ENCODE peak calls at places on chromosomes 7 and 10, in eight cellular contexts. N is HepG2, E is GM23248, F is brain microvascular endothelial cell, R is GM06990, H is PC-3, I is ovary, M is colonic mucosa. Y is an unnamed sample.

GRCh38 chr10:116104210-116104932 is 168.6 kb downstream of the GFRA1 start:
- DNase-seq in N (no peak), H (no peak), E (no peak), I (no peak), M (no peak), R (no peak), F (no peak), Y (no peak)

GRCh38 chr10:60271319-60272040 is 118.2 kb downstream of the ANK3 start:
- DNase-seq in E (no peak), F (no peak), I (no peak), R (no peak), M (no peak), H (no peak), N (no peak), Y (no peak)

GRCh38 chr10:33334839-33335549 is 527 bp upstream of the NRP1 start:
- DNase-seq in R (peak), F (peak), H (peak), I (peak), E (peak), M (peak), N (peak), Y (no peak)

GRCh38 chr7:30563326-30563942 is 31.2 kb upstream of the GARS1 start:
- DNase-seq in F (peak), E (peak), R (no peak), H (peak), I (no peak), M (no peak), N (no peak), Y (no peak)

GRCh38 chr10:59108886-59109288 is 67.6 kb upstream of the PHYHIPL start:
- DNase-seq in H (no peak), F (no peak), E (no peak), I (no peak), R (no peak), N (peak), M (no peak), Y (no peak)

GRCh38 chr7:105675873-105676484 is 94.7 kb upstream of the EFCAB10 start:
- DNase-seq in I (no peak), R (no peak), H (no peak), M (no peak), F (no peak), E (no peak), N (no peak), Y (no peak)

GRCh38 chr10:132670546-132670945 is 115.4 kb downstream of the NKX6-2 start:
- DNase-seq in R (no peak), H (no peak), I (no peak), E (no peak), N (no peak), F (no peak), M (no peak), Y (no peak)

GRCh38 chr10:103715430-103715829 is 139.9 kb downstream of the SH3PXD2A start:
- DNase-seq in H (peak), F (peak), I (no peak), R (no peak), N (peak), E (peak), M (no peak), Y (no peak)

GRCh38 chr10:4677296-4678021 is 148.5 kb upstream of the AKR1E2 start:
- DNase-seq in M (no peak), F (peak), R (no peak), N (no peak), H (peak), E (peak), I (no peak), Y (no peak)

GRCh38 chr10:120736377-120736776 is 114.8 kb upstream of the WDR11 start:
- DNase-seq in E (no peak), R (no peak), I (no peak), H (no peak), M (no peak), N (no peak), F (no peak), Y (no peak)

GRCh38 chr10:963613-964012 is 24.6 kb upstream of the GTPBP4 start:
- DNase-seq in M (no peak), F (no peak), R (no peak), N (no peak), E (peak), H (no peak), I (no peak), Y (no peak)

GRCh38 chr7:26399309-26399610 is 107.6 kb downstream of the SNX10 start:
- DNase-seq in N (no peak), R (no peak), I (peak), M (no peak), E (peak), F (no peak), H (peak), Y (no peak)

GRCh38 chr7:45921699-45922519 is 837 bp upstream of the IGFBP3 start:
- DNase-seq in I (peak), F (peak), H (peak), M (peak), N (peak), R (no peak), E (peak), Y (no peak)

GRCh38 chr7:15648461-15648961 is 38.0 kb downstream of the MEOX2 start:
- DNase-seq in I (no peak), N (no peak), M (no peak), E (no peak), F (no peak), H (no peak), R (no peak), Y (no peak)

GRCh38 chr7:17680943-17681351 is 259.3 kb downstream of the SNX13 start:
- DNase-seq in I (no peak), R (no peak), E (peak), F (no peak), N (peak), M (no peak), H (peak), Y (no peak)

GRCh38 chr10:21746118-21746517 is 212.1 kb downstream of the MLLT10 start:
- DNase-seq in R (no peak), M (no peak), E (no peak), F (no peak), I (no peak), N (no peak), H (no peak), Y (no peak)

GRCh38 chr10:78319371-78319770 is 285.7 kb downstream of the RPS24 start:
- DNase-seq in H (no peak), F (no peak), M (no peak), R (no peak), N (peak), I (no peak), E (no peak), Y (no peak)

GRCh38 chr10:70267161-70267933 is 16.5 kb downstream of the NPFFR1 start:
- DNase-seq in R (no peak), H (peak), F (peak), E (peak), M (peak), I (no peak), N (no peak), Y (no peak)

GRCh38 chr10:70916241-70916640 is 27.9 kb upstream of the PCBD1 start:
- DNase-seq in F (no peak), H (no peak), I (no peak), R (no peak), E (no peak), M (no peak), N (no peak), Y (no peak)

GRCh38 chr10:31100662-31101061 is 69.0 kb upstream of the ZNF438 start:
- DNase-seq in F (no peak), I (no peak), M (no peak), E (no peak), N (no peak), R (no peak), H (no peak), Y (no peak)

GRCh38 chr7:157009778-157010587 is 480 bp downstream of the MNX1 start:
- DNase-seq in F (no peak), R (no peak), N (no peak), E (no peak), M (no peak), H (no peak), I (no peak), Y (no peak)

GRCh38 chr7:90222811-90223725 is 11.5 kb downstream of the STEAP2 start:
- DNase-seq in H (peak), E (peak), F (no peak), N (peak), M (no peak), I (peak), R (no peak), Y (no peak)

GRCh38 chr7:14740606-14741005 is 161.9 kb downstream of the DGKB start:
- DNase-seq in R (no peak), M (no peak), I (no peak), F (no peak), N (no peak), H (no peak), E (no peak), Y (no peak)

GRCh38 chr10:132021046-132021445 is 39.3 kb upstream of the BNIP3 start:
- DNase-seq in I (no peak), M (no peak), R (no peak), H (no peak), E (no peak), N (no peak), F (no peak), Y (no peak)

GRCh38 chr7:111096997-111097396 is 6.1 kb downstream of the LRRN3 start:
- DNase-seq in F (no peak), E (no peak), M (no peak), I (no peak), R (no peak), N (no peak), H (no peak), Y (no peak)
- H3K4me3 ChIP-seq in F (no peak), E (no peak), M (no peak), I (no peak), R (no peak), N (no peak), H (no peak), Y (no peak)

DNA sequence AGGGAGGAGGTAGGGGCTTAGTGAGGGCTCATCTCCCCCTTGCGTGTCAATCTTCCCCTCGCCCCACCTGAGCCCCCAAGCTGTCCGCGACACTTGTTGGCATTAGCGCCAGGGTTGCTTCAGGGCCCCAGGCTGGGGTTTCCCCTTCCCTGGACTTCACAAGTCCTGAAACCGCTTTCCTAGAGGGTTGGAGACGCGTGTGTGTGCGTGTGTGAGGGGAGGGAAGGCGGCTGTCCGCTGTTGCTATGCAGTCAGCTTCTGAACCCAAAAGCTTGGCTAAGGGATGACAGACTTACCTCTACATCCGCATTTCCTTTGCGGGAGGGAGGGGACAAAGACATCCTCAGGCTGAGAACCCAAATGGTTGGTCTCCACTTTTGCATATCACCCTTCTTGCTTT is 803 bp downstream of the GOLGA7B start:
- DNase-seq in N (no peak), E (no peak), F (no peak), M (no peak), H (no peak), I (no peak), R (no peak), Y (no peak)
- H3K4me3 ChIP-seq in N (no peak), E (no peak), F (no peak), M (peak), H (no peak), I (no peak), R (no peak), Y (peak)

DNA sequence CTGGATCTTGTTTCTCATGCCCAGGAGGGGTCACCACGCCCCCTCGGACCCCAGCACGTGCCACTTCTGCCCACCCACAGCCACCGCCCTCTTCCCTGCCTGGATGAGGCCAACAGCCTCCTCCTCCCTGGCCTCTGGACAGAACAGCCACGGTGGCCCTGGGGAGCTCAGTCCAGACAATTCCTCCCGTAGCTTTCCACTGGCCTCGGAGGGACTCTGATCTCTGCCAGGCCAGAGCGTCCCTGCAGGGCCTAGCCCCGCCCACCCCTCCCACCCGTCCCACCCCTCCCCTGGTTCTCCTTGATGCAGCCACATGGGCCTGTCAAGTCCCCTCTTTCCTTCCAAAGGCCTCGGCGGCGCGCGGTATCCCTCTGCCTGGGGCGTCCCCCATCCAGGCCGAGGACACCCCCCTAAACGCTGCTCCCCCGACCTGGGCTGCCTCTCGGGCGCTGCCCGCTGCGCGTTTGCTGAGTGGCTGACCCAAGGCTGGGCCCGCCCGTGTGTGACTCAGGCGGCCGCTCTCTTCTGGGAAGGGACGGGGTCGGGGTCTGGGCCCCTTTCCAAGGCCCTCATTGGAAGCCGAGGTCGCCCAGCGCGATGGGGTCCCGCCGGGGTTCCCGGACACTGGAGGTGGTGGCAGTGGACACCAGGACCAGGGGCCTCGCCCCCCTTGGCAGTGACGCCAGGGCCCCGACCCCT is 557 bp downstream of the TMEM120A start:
- DNase-seq in H (peak), F (peak), R (no peak), E (peak), N (peak), M (peak), I (peak), Y (no peak)
- H3K4me3 ChIP-seq in H (peak), F (peak), R (peak), E (peak), N (peak), M (peak), I (peak), Y (peak)

DNA sequence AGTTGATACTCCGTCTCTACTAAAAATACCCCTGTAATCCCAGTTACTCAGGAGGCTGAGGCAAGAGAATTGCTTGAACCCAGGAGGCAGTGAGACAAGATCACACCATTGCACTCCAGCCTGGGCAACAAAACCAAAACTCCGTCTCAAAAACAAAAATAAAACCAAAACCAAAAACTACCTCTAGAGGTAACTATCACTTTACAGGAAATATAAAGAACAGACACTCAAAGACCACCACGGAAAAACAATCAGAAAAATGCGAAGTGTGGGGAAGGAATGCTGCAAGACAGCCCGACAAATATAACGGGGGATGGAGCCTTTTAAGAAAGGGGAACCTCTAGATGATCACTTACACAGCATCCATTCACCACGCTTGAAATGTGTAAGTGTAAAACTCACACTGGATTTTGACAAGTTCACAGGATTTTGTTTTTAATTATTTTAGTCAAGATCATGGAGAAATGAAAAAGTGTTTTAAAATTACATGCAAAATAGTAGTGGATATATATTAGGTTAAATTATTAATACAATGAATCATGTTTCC is 4.2 kb downstream of the HNRNPF start:
- DNase-seq in R (no peak), E (no peak), M (no peak), I (no peak), N (no peak), H (no peak), F (no peak), Y (no peak)
- H3K4me3 ChIP-seq in R (peak), E (peak), M (no peak), I (no peak), N (peak), H (peak), F (no peak), Y (peak)

GRCh38 chr10:10897400-10897799 is 120.3 kb upstream of the CELF2 start:
- DNase-seq in H (no peak), R (no peak), N (no peak), F (no peak), E (peak), M (no peak), I (no peak), Y (no peak)
- H3K4me3 ChIP-seq in H (no peak), R (no peak), N (no peak), F (no peak), E (no peak), M (no peak), I (no peak), Y (no peak)

GRCh38 chr10:75623310-75623940 is 192.0 kb downstream of the LRMDA start:
- DNase-seq in E (no peak), M (no peak), N (no peak), R (no peak), I (no peak), F (no peak), H (no peak), Y (no peak)
- H3K4me3 ChIP-seq in E (no peak), M (no peak), N (no peak), R (no peak), I (no peak), F (no peak), H (no peak), Y (no peak)

GRCh38 chr10:112535432-112536038 is 88.5 kb downstream of the VTI1A start:
- DNase-seq in I (no peak), H (no peak), M (no peak), E (no peak), F (no peak), N (peak), R (peak), Y (no peak)
- H3K4me3 ChIP-seq in I (no peak), H (no peak), M (no peak), E (no peak), F (no peak), N (no peak), R (no peak), Y (no peak)

DNA sequence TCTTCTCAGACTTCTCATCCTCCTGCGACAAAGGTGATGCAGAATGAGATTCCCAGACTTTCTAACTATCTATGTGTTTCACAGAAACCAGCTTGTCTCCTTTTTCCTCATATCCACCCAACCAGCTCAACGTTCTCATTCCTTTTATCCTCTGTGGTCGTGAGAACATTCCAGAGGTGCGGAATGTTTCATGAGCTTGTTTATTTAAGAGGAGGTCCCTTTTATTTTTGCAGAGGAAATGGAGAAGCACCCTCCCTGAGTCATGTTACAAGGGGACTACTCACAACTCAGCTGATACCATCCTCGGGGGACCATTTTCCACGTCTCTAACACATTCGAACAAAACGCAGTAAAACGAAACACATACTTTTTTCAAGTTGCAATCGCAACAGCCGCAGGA is 93.2 kb downstream of the ZRANB1 start:
- DNase-seq in F (peak), H (peak), M (no peak), E (peak), I (no peak), N (peak), R (no peak), Y (no peak)
- H3K4me3 ChIP-seq in F (peak), H (peak), M (no peak), E (peak), I (no peak), N (no peak), R (no peak), Y (no peak)